ENCODE peak calls at places on chromosome 1, in ten cellular contexts. K, Q, W, O, R, U, M, J, B and Y are unnamed samples.
A peak's percentile ranks its signal among the peaks of the same experiment; 100 is the strongest.

GRCh38 chr1:7120863-7121621 is 335.8 kb downstream of the CAMTA1 start:
- DNase-seq in K (no peak), Q (no peak), W (peak; percentile 18), O (peak; percentile 58), R (no peak), U (no peak), M (peak; percentile 14), J (no peak), B (no peak), Y (no peak)

GRCh38 chr1:209490013-209490412 is 93.5 kb upstream of the CAMK1G start:
- DNase-seq in K (no peak), Q (no peak), W (no peak), O (no peak), R (no peak), U (no peak), M (no peak), J (no peak), B (no peak), Y (no peak)

GRCh38 chr1:182340233-182341058 is 51.1 kb downstream of the GLUL start:
- DNase-seq in K (no peak), Q (no peak), W (peak; percentile 27), O (no peak), R (no peak), U (peak; percentile 77), M (no peak), J (no peak), B (no peak), Y (no peak)

GRCh38 chr1:113903496-113904291 is 905 bp downstream of the AP4B1 start:
- DNase-seq in K (no peak), Q (no peak), W (no peak), O (no peak), R (no peak), U (no peak), M (peak; percentile 23), J (no peak), B (no peak), Y (no peak)

GRCh38 chr1:37306461-37306860 is 167.9 kb upstream of the ZC3H12A start:
- DNase-seq in K (no peak), Q (no peak), W (peak; percentile 53), O (no peak), R (no peak), U (no peak), M (no peak), J (no peak), B (no peak), Y (no peak)

GRCh38 chr1:41056907-41057306 is 35.4 kb upstream of the SLFNL1 start:
- DNase-seq in K (no peak), Q (no peak), W (no peak), O (no peak), R (no peak), U (no peak), M (no peak), J (no peak), B (no peak), Y (no peak)

GRCh38 chr1:95117207-95118018 is at the start of gene TLCD4:
- DNase-seq in K (peak; percentile 70), Q (peak; percentile 73), W (no peak), O (peak; percentile 78), R (peak; percentile 83), U (no peak), M (peak; percentile 75), J (peak; percentile 35), B (peak; percentile 37), Y (peak; percentile 58)

GRCh38 chr1:116496380-116496779 is 74.4 kb downstream of the CD58 start:
- DNase-seq in K (peak; percentile 40), Q (peak; percentile 68), W (no peak), O (no peak), R (no peak), U (no peak), M (no peak), J (no peak), B (no peak), Y (no peak)

GRCh38 chr1:105485207-105485606 is 1571.3 kb upstream of the PRMT6 start:
- DNase-seq in K (no peak), Q (no peak), W (no peak), O (no peak), R (no peak), U (peak; percentile 73), M (no peak), J (no peak), B (no peak), Y (no peak)

GRCh38 chr1:74971982-74972381 is 162.2 kb upstream of the LHX8 start:
- DNase-seq in K (no peak), Q (no peak), W (no peak), O (no peak), R (no peak), U (no peak), M (no peak), J (no peak), B (no peak), Y (peak; percentile 46)

GRCh38 chr1:233707153-233707905 is 93.4 kb downstream of the KCNK1 start:
- DNase-seq in K (no peak), Q (no peak), W (no peak), O (peak; percentile 67), R (no peak), U (peak; percentile 28), M (peak; percentile 36), J (peak; percentile 77), B (no peak), Y (no peak)

GRCh38 chr1:45815667-45816458 is 12.5 kb downstream of the MAST2 start:
- DNase-seq in K (no peak), Q (no peak), W (no peak), O (no peak), R (no peak), U (no peak), M (no peak), J (no peak), B (no peak), Y (no peak)

GRCh38 chr1:205488074-205488723 is 16.3 kb upstream of the CDK18 start:
- DNase-seq in K (no peak), Q (no peak), W (no peak), O (peak; percentile 57), R (no peak), U (no peak), M (peak; percentile 60), J (peak; percentile 44), B (peak; percentile 54), Y (peak; percentile 70)

GRCh38 chr1:225658041-225658440 is 5.1 kb upstream of the ENAH start:
- DNase-seq in K (no peak), Q (no peak), W (no peak), O (no peak), R (no peak), U (no peak), M (no peak), J (no peak), B (no peak), Y (no peak)

GRCh38 chr1:53025034-53025777 is 36.8 kb upstream of the PODN start:
- DNase-seq in K (peak; percentile 59), Q (peak; percentile 31), W (no peak), O (no peak), R (peak; percentile 53), U (peak; percentile 44), M (no peak), J (no peak), B (no peak), Y (peak; percentile 52)

GRCh38 chr1:153928776-153929432 is 6.1 kb upstream of the GATAD2B start:
- DNase-seq in K (no peak), Q (no peak), W (no peak), O (no peak), R (no peak), U (no peak), M (no peak), J (no peak), B (no peak), Y (peak; percentile 10)

GRCh38 chr1:79353224-79353623 is 346.7 kb upstream of the ADGRL4 start:
- DNase-seq in K (no peak), Q (no peak), W (no peak), O (peak; percentile 33), R (no peak), U (no peak), M (peak; percentile 32), J (peak; percentile 37), B (no peak), Y (peak; percentile 32)
- TF ChIP-seq CTCF in K (peak; percentile 21), Q (peak; percentile 56), W (no peak), O (peak; percentile 27), R (no peak), U (peak; percentile 60), M (peak; percentile 41), J (peak; percentile 19), B (no peak), Y (peak; percentile 40)

DNA sequence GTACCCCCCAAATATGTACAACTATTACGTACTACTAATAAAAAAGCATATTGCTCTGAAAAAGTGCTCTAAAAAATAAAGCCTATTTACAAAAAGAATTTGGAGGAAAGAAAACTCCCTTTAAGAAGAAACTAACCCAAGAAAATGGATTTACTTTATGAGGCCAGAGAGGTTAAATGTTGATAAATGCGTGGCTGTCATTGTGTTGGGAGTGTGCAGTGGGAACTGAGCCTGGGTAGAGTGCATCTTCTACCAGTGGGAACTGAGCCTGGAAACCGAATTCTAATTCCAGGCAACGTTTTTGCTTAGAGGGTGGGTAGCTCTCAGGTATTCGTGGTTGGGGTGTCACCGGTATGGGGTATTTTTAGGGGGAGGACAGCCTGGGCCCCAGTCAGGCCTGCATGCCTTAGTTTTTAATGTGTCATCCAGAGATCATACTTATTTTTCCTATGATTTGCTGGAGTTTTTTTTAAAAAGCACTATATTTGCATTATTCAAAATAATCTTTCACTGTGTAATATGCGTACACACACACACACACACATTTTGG is 24.1 kb upstream of the RNF187 start:
- DNase-seq in K (no peak), Q (no peak), W (no peak), O (no peak), R (no peak), U (no peak), M (no peak), J (no peak), B (no peak), Y (no peak)
- H3K27me3 ChIP-seq in K (peaks cover 7% of the 10 kb centered on the region), Q (peaks cover 94% of the 10 kb centered on the region), W (peaks cover 61% of the 10 kb centered on the region), O (peaks cover 99% of the 10 kb centered on the region), R (no peaks in the 10 kb centered on the region), U (peaks cover 7% of the 10 kb centered on the region), M (peaks cover 29% of the 10 kb centered on the region), J (peaks cover 6% of the 10 kb centered on the region), B (no peaks in the 10 kb centered on the region), Y (no peaks in the 10 kb centered on the region)

DNA sequence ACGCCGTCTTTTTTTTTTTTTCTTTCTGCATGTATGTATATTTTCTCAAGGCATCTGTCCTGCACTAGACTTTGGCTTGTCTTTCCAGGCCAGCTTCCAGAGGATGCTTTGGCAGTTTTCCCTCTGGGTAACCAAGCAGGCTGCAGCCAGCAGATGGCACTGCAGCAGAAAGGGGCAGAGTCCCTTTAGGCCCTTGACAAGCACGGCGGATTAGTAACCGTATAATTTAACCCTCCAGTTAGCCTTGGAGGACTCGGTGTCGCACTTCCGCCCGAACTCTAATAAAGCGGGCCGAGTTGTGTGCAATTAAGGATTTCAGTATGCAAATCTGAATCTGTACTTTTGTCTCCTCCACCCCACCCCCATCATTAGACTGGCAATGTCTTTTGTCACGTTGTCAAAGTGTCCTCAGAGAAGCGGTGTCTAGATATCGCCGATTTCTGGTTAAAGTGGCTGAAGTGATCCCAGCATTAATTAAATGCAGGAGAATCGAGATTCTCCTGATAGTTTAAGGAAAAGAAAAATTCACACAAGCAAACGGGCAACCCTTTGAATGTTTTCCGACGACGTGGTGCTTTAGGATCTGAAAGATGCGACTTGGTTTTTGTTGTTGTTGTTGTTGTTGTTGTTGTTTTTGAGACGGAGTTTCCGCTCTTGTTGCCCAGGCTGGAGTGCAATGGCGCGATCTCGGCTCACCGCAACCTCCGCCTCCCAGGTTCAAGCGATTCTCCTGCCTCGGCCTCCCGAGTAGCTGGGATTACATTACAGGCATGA is 1.1 kb upstream of the TMEM167B start:
- DNase-seq in K (peak; percentile 51), Q (peak; percentile 58), W (peak; percentile 66), O (peak; percentile 80), R (peak; percentile 86), U (no peak), M (peak; percentile 82), J (peak; percentile 41), B (peak; percentile 49), Y (peak; percentile 80)
- TF ChIP-seq CTCF in K (peak; percentile 50), Q (peak; percentile 69), W (no peak), O (peak; percentile 49), R (peak; percentile 80), U (peak; percentile 68), M (peak; percentile 69), J (peak; percentile 29), B (no peak), Y (peak; percentile 85)

GRCh38 chr1:184827600-184828368 is 73.1 kb upstream of the EDEM3 start:
- DNase-seq in K (no peak), Q (no peak), W (no peak), O (no peak), R (no peak), U (peak; percentile 32), M (no peak), J (no peak), B (no peak), Y (no peak)
- H3K27me3 ChIP-seq in K (no peaks in the 10 kb centered on the region), Q (no peaks in the 10 kb centered on the region), W (no peaks in the 10 kb centered on the region), O (no peaks in the 10 kb centered on the region), R (no peaks in the 10 kb centered on the region), U (no peaks in the 10 kb centered on the region), M (no peaks in the 10 kb centered on the region), J (no peaks in the 10 kb centered on the region), B (no peaks in the 10 kb centered on the region), Y (no peaks in the 10 kb centered on the region)